ENCODE peak calls at places on chromosome 19, in five cellular contexts. O is neural progenitor cell, K is epithelial cell of esophagus, X is K562, J is GM23338. U is an unnamed sample.

GRCh38 chr19:3457531-3458228 is 22.6 kb downstream of the SMIM24 start:
- DNase-seq in O (no peak), K (no peak), X (peak; percentile 11), J (peak; percentile 52), U (no peak)

GRCh38 chr19:4198467-4199126 is 16.1 kb downstream of the ANKRD24 start:
- DNase-seq in O (no peak), K (no peak), X (no peak), J (peak; percentile 26), U (no peak)

GRCh38 chr19:6364353-6364752 is 3.0 kb downstream of the CLPP start:
- DNase-seq in O (no peak), K (no peak), X (no peak), J (no peak), U (no peak)

GRCh38 chr19:55253842-55254624 is 4.8 kb downstream of the PPP6R1 start:
- DNase-seq in O (no peak), K (no peak), X (no peak), J (peak; percentile 28), U (no peak)

GRCh38 chr19:16208064-16208759 is 10.5 kb downstream of the AP1M1 start:
- DNase-seq in O (no peak), K (no peak), X (no peak), J (no peak), U (no peak)

GRCh38 chr19:39937094-39937493 is 2.7 kb upstream of the FCGBP start:
- DNase-seq in O (no peak), K (no peak), X (no peak), J (no peak), U (no peak)

GRCh38 chr19:41706741-41707501 is 1.5 kb upstream of the CEACAM5 start:
- DNase-seq in O (peak; percentile 12), K (peak; percentile 58), X (peak; percentile 93), J (peak; percentile 93), U (peak; percentile 62)

GRCh38 chr19:46821512-46822359 is 28.9 kb downstream of the AP2S1 start:
- DNase-seq in O (peak; percentile 16), K (no peak), X (no peak), J (no peak), U (no peak)

GRCh38 chr19:51808333-51808986 is 13.5 kb downstream of the FPR3 start:
- DNase-seq in O (no peak), K (no peak), X (no peak), J (no peak), U (peak; percentile 81)

GRCh38 chr19:4830332-4830731 is 1.2 kb downstream of the TICAM1 start:
- DNase-seq in O (no peak), K (no peak), X (no peak), J (no peak), U (no peak)

GRCh38 chr19:3275068-3275582 is 50.7 kb downstream of the CELF5 start:
- DNase-seq in O (peak; percentile 87), K (no peak), X (peak; percentile 45), J (peak; percentile 92), U (no peak)

GRCh38 chr19:5432687-5433086 is 22.5 kb upstream of the ZNRF4 start:
- DNase-seq in O (no peak), K (no peak), X (no peak), J (no peak), U (no peak)

GRCh38 chr19:29247051-29247450 is 34.1 kb upstream of the UQCRFS1 start:
- DNase-seq in O (no peak), K (no peak), X (no peak), J (no peak), U (no peak)
- TF ChIP-seq CTCF in O (peak; percentile 36), K (no peak), X (no peak), J (peak; percentile 46), U (no peak)

GRCh38 chr19:7690779-7691258 is 10.2 kb downstream of the TRAPPC5 start:
- DNase-seq in O (no peak), K (no peak), X (no peak), J (no peak), U (no peak)

GRCh38 chr19:7692417-7693088 is 9.4 kb downstream of the FCER2 start:
- DNase-seq in O (no peak), K (no peak), X (no peak), J (no peak), U (no peak)

GRCh38 chr19:7691497-7691896 is 10.4 kb downstream of the FCER2 start:
- DNase-seq in O (no peak), K (no peak), X (no peak), J (no peak), U (no peak)

GRCh38 chr19:7697721-7698287 is 4.1 kb downstream of the FCER2 start:
- DNase-seq in O (no peak), K (no peak), X (no peak), J (no peak), U (no peak)

GRCh38 chr19:7694499-7694898 is 7.4 kb downstream of the FCER2 start:
- DNase-seq in O (no peak), K (no peak), X (no peak), J (no peak), U (no peak)
- TF ChIP-seq CTCF in O (no peak), K (no peak), X (no peak), J (no peak), U (no peak)

GRCh38 chr19:1729568-1729925 is 23.8 kb upstream of the ONECUT3 start:
- DNase-seq in O (no peak), K (no peak), X (no peak), J (no peak), U (no peak)

GRCh38 chr19:1728816-1729567 is 24.3 kb upstream of the ONECUT3 start:
- DNase-seq in O (no peak), K (no peak), X (no peak), J (no peak), U (no peak)

GRCh38 chr19:1720237-1720636 is 33.1 kb upstream of the ONECUT3 start:
- DNase-seq in O (no peak), K (no peak), X (no peak), J (peak; percentile 36), U (no peak)

GRCh38 chr19:1730157-1730556 is 23.1 kb upstream of the ONECUT3 start:
- DNase-seq in O (no peak), K (no peak), X (no peak), J (no peak), U (no peak)

GRCh38 chr19:1725100-1726064 is 27.9 kb upstream of the ONECUT3 start:
- DNase-seq in O (peak; percentile 94), K (peak; percentile 28), X (peak; percentile 100), J (peak; percentile 89), U (peak; percentile 42)
- TF ChIP-seq CTCF in O (no peak), K (no peak), X (no peak), J (no peak), U (no peak)

GRCh38 chr19:14475251-14476073 is at the start of gene PTGER1:
- DNase-seq in O (peak; percentile 69), K (peak; percentile 37), X (peak; percentile 82), J (peak; percentile 78), U (no peak)
- TF ChIP-seq CTCF in O (peak; percentile 54), K (peak; percentile 29), X (no peak), J (peak; percentile 47), U (no peak)

DNA sequence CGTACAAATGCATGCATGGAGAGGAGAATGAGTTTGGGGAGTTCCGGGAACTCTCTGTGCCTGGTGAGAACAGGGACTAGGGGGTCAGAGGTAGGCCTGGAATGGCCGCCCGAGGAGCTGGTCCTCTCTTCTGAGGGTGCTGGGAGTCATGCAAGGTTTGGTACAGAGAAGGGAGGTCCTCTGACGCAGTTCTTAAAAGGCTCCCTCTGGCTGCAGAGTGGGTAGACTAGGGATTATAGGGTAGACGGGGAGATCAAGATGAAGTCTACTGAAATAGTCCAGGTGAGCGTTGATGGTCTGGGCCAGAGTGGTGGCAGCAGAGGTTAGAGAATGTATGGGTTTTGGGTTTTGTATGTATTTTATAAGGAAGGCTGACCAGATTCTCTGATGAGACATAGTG is 796 bp downstream of the ZNF304 start:
- DNase-seq in O (peak; percentile 6), K (peak; percentile 55), X (peak; percentile 22), J (peak; percentile 19), U (no peak)
- TF ChIP-seq CTCF in O (no peak), K (peak; percentile 25), X (no peak), J (no peak), U (no peak)

GRCh38 chr19:49809155-49809986 is 3.7 kb downstream of the FUZ start:
- DNase-seq in O (peak; percentile 71), K (no peak), X (no peak), J (peak; percentile 66), U (no peak)
- TF ChIP-seq CTCF in O (peak; percentile 29), K (no peak), X (no peak), J (peak; percentile 10), U (no peak)

DNA sequence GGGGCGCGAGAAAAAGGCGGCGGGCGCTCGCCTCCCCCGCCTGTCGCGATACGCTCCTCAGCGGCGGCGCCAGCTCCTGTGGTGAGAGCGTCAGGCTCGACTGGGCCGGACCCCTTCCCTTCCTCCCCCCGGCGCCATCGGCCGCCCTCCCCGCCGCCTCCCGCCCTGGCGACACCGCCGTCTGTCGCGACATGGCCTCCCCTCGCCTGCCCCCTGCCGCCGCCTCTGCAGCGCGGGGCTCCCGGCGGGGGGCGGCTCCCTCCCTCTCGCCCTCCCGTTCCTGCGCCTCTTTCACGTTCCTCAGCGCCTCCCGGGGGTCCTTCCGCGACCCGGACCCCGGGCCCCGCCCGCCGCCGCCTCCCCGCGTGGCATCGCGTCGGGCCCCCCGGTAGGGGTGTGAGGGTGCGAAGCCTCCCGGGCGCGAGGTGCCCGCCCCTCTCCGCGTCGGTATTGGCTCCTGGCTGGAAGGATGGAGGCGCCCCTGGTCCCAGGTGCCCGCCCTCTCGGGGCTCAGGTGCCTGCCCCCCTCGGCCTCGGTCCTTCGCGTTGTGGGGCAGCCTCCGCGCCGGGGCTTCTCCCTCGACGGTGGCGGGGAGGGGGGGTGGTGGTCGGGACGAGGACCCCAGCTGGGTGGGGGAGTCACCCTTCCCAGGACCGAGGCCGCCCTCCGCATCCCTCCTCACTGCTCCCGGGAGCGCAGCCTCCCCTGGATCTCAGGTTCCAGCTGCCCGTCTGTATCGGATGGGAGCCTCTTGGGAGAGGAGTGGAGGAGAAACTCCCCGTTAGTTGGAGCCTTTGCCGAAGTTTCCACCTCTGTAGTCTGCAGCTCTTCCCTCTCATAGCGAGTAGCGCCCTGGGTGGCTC is 583 bp downstream of the CNOT3 start:
- DNase-seq in O (peak; percentile 75), K (no peak), X (peak; percentile 78), J (peak; percentile 47), U (no peak)
- TF ChIP-seq CTCF in O (peak; percentile 50), K (no peak), X (no peak), J (peak; percentile 17), U (no peak)

GRCh38 chr19:50711805-50712204 is 7.8 kb downstream of the SHANK1 start:
- DNase-seq in O (no peak), K (no peak), X (no peak), J (no peak), U (no peak)

GRCh38 chr19:50711196-50711595 is 8.4 kb downstream of the SHANK1 start:
- DNase-seq in O (no peak), K (no peak), X (no peak), J (no peak), U (no peak)

GRCh38 chr19:50710612-50711011 is 9.0 kb downstream of the SHANK1 start:
- DNase-seq in O (no peak), K (no peak), X (no peak), J (no peak), U (no peak)

GRCh38 chr19:50708179-50708879 is 11.3 kb downstream of the SHANK1 start:
- DNase-seq in O (no peak), K (no peak), X (no peak), J (no peak), U (no peak)

GRCh38 chr19:50710094-50710493 is 9.5 kb downstream of the SHANK1 start:
- DNase-seq in O (no peak), K (no peak), X (no peak), J (no peak), U (no peak)
- TF ChIP-seq CTCF in O (no peak), K (no peak), X (peak; percentile 35), J (no peak), U (no peak)

U was measured in MCF 10A.